ENCODE peak calls at places on chromosomes 16 and 17, in nine cellular contexts. One of them, this sample, is unnamed.

GRCh38 chr16:12002447-12003006 is 26.0 kb downstream of the SNX29 start:
- DNase-seq in brain microvascular endothelial cell: peak; percentile 51
- DNase-seq in transverse colon: no peak
- DNase-seq in ovary: peak; percentile 25
- DNase-seq in stomach: no peak
- DNase-seq in HFFc6: peak; percentile 18
- DNase-seq in uterus: peak; percentile 15
- DNase-seq in HL-60: no peak
- DNase-seq in left lung: no peak
- DNase-seq in this sample: no peak

GRCh38 chr16:49498241-49499017 is 124.8 kb downstream of the C16orf78 start:
- DNase-seq in brain microvascular endothelial cell: no peak
- DNase-seq in transverse colon: no peak
- DNase-seq in left lung: no peak
- DNase-seq in ovary: no peak
- DNase-seq in HL-60: no peak
- DNase-seq in stomach: peak; percentile 1
- DNase-seq in uterus: no peak
- DNase-seq in HFFc6: no peak
- DNase-seq in this sample: no peak

GRCh38 chr17:81434079-81434478 is 38.8 kb downstream of the BAHCC1 start:
- DNase-seq in HFFc6: no peak
- DNase-seq in left lung: no peak
- DNase-seq in HL-60: no peak
- DNase-seq in uterus: peak; percentile 51
- DNase-seq in brain microvascular endothelial cell: no peak
- DNase-seq in stomach: peak; percentile 70
- DNase-seq in ovary: no peak
- DNase-seq in transverse colon: no peak
- DNase-seq in this sample: no peak

GRCh38 chr16:14548933-14549788 is 80.9 kb downstream of the PARN start:
- DNase-seq in brain microvascular endothelial cell: no peak
- DNase-seq in uterus: no peak
- DNase-seq in transverse colon: no peak
- DNase-seq in stomach: no peak
- DNase-seq in ovary: no peak
- DNase-seq in HFFc6: no peak
- DNase-seq in HL-60: no peak
- DNase-seq in left lung: no peak
- DNase-seq in this sample: no peak

GRCh38 chr17:19457046-19457445 is 46.0 kb downstream of the RNF112 start:
- DNase-seq in brain microvascular endothelial cell: no peak
- DNase-seq in left lung: no peak
- DNase-seq in transverse colon: no peak
- DNase-seq in HFFc6: no peak
- DNase-seq in ovary: no peak
- DNase-seq in uterus: no peak
- DNase-seq in stomach: no peak
- DNase-seq in HL-60: no peak
- DNase-seq in this sample: no peak

GRCh38 chr17:259341-259976 is 78.0 kb upstream of the DOC2B start:
- DNase-seq in HFFc6: no peak
- DNase-seq in left lung: no peak
- DNase-seq in uterus: peak; percentile 10
- DNase-seq in stomach: peak; percentile 10
- DNase-seq in transverse colon: no peak
- DNase-seq in ovary: no peak
- DNase-seq in brain microvascular endothelial cell: no peak
- DNase-seq in HL-60: no peak
- DNase-seq in this sample: no peak

GRCh38 chr16:52450241-52450640 is 96.7 kb downstream of the TOX3 start:
- DNase-seq in transverse colon: no peak
- DNase-seq in ovary: no peak
- DNase-seq in stomach: no peak
- DNase-seq in left lung: peak; percentile 45
- DNase-seq in HL-60: no peak
- DNase-seq in brain microvascular endothelial cell: no peak
- DNase-seq in HFFc6: no peak
- DNase-seq in uterus: no peak
- DNase-seq in this sample: no peak

GRCh38 chr17:57256708-57257112 is 387 bp downstream of the MSI2 start:
- DNase-seq in left lung: no peak
- DNase-seq in HFFc6: no peak
- DNase-seq in brain microvascular endothelial cell: no peak
- DNase-seq in transverse colon: peak; percentile 34
- DNase-seq in stomach: no peak
- DNase-seq in ovary: peak; percentile 48
- DNase-seq in uterus: peak; percentile 49
- DNase-seq in HL-60: no peak
- DNase-seq in this sample: no peak

GRCh38 chr17:78890111-78890897 is 12.7 kb downstream of the CEP295NL start:
- DNase-seq in stomach: peak; percentile 62
- DNase-seq in left lung: peak; percentile 95
- DNase-seq in HFFc6: no peak
- DNase-seq in HL-60: peak; percentile 92
- DNase-seq in brain microvascular endothelial cell: no peak
- DNase-seq in transverse colon: peak; percentile 75
- DNase-seq in ovary: no peak
- DNase-seq in uterus: no peak
- DNase-seq in this sample: no peak

GRCh38 chr17:5138616-5139453 is 23.0 kb downstream of the USP6 start:
- DNase-seq in HL-60: no peak
- DNase-seq in HFFc6: no peak
- DNase-seq in ovary: no peak
- DNase-seq in stomach: no peak
- DNase-seq in brain microvascular endothelial cell: no peak
- DNase-seq in uterus: no peak
- DNase-seq in left lung: no peak
- DNase-seq in transverse colon: no peak
- DNase-seq in this sample: no peak
- TF ChIP-seq CTCF in HL-60: no peak
- TF ChIP-seq CTCF in HFFc6: no peak
- TF ChIP-seq CTCF in ovary: no peak
- TF ChIP-seq CTCF in stomach: no peak
- TF ChIP-seq CTCF in brain microvascular endothelial cell: no peak
- TF ChIP-seq CTCF in uterus: no peak
- TF ChIP-seq CTCF in left lung: no peak
- TF ChIP-seq CTCF in transverse colon: no peak
- TF ChIP-seq CTCF in this sample: no peak

GRCh38 chr16:89388536-89388935 is 101.8 kb downstream of the ANKRD11 start:
- DNase-seq in HFFc6: no peak
- DNase-seq in HL-60: no peak
- DNase-seq in left lung: no peak
- DNase-seq in ovary: no peak
- DNase-seq in uterus: no peak
- DNase-seq in stomach: no peak
- DNase-seq in brain microvascular endothelial cell: no peak
- DNase-seq in transverse colon: no peak
- DNase-seq in this sample: no peak
- TF ChIP-seq CTCF in HFFc6: no peak
- TF ChIP-seq CTCF in HL-60: no peak
- TF ChIP-seq CTCF in left lung: no peak
- TF ChIP-seq CTCF in ovary: no peak
- TF ChIP-seq CTCF in uterus: no peak
- TF ChIP-seq CTCF in stomach: no peak
- TF ChIP-seq CTCF in brain microvascular endothelial cell: no peak
- TF ChIP-seq CTCF in transverse colon: no peak
- TF ChIP-seq CTCF in this sample: no peak

GRCh38 chr17:36149296-36149820 is 27.1 kb downstream of the TBC1D3B start:
- DNase-seq in uterus: peak; percentile 15
- DNase-seq in stomach: no peak
- DNase-seq in transverse colon: no peak
- DNase-seq in brain microvascular endothelial cell: peak; percentile 67
- DNase-seq in HFFc6: peak; percentile 32
- DNase-seq in ovary: peak; percentile 28
- DNase-seq in HL-60: peak; percentile 27
- DNase-seq in left lung: no peak
- DNase-seq in this sample: no peak
- TF ChIP-seq CTCF in uterus: no peak
- TF ChIP-seq CTCF in stomach: no peak
- TF ChIP-seq CTCF in transverse colon: no peak
- TF ChIP-seq CTCF in brain microvascular endothelial cell: no peak
- TF ChIP-seq CTCF in HFFc6: peak; percentile 67
- TF ChIP-seq CTCF in ovary: no peak
- TF ChIP-seq CTCF in HL-60: no peak
- TF ChIP-seq CTCF in left lung: no peak
- TF ChIP-seq CTCF in this sample: no peak

DNA sequence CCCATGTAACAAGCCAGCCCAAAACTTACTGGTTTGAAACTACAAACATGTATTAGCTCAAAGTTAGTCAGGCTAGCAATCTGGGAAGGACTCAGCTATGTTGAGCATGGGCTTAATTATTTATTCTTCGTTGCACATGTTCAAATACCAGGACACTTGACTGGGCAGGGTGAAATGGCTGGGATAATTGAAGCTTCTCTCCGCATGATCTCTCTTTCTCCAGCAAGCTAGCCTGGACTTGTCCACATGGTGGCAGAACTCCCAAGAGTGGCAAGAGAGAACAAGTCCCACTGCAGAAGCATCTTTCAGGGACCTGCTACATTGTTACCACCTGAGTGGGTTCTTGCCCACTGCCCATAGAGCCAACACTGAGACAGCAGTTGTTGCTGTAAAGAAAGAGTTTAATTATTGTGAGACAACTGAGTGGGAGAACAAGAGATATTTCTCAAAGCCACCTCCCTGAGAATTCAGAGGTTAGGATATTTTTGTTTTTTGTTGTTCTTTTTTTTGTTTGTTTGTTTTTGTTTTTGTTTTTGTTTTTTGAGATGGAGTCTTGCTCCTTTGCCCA is 16.8 kb upstream of the ATF7IP2 start:
- DNase-seq in HL-60: no peak
- DNase-seq in brain microvascular endothelial cell: no peak
- DNase-seq in left lung: no peak
- DNase-seq in uterus: no peak
- DNase-seq in HFFc6: no peak
- DNase-seq in stomach: no peak
- DNase-seq in transverse colon: no peak
- DNase-seq in ovary: no peak
- DNase-seq in this sample: no peak
- TF ChIP-seq CTCF in HL-60: no peak
- TF ChIP-seq CTCF in brain microvascular endothelial cell: peak; percentile 17
- TF ChIP-seq CTCF in left lung: no peak
- TF ChIP-seq CTCF in uterus: no peak
- TF ChIP-seq CTCF in HFFc6: no peak
- TF ChIP-seq CTCF in stomach: no peak
- TF ChIP-seq CTCF in transverse colon: no peak
- TF ChIP-seq CTCF in ovary: no peak
- TF ChIP-seq CTCF in this sample: no peak

DNA sequence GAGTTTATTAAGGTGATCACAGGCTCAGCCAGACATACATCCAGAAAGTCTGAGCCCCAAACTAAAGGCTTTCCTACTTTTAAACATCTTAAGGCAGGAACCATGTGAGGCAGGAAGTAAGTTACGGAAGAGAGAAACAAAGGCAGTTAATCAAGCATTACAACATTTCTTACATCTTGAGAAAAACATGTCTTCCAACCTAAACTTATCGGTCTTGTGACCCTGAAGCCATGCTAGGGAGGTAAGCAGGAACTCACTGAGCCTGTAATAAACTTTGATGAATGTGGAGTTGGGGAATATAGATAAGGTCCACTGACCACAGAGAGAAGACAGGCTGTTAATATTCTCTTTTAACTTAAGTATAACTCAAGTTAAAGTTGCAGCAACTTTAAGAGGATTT is 3.5 kb upstream of the ACSM3 start:
- DNase-seq in transverse colon: no peak
- DNase-seq in brain microvascular endothelial cell: no peak
- DNase-seq in uterus: no peak
- DNase-seq in ovary: no peak
- DNase-seq in left lung: no peak
- DNase-seq in HFFc6: no peak
- DNase-seq in stomach: no peak
- DNase-seq in HL-60: no peak
- DNase-seq in this sample: no peak
- TF ChIP-seq CTCF in transverse colon: no peak
- TF ChIP-seq CTCF in brain microvascular endothelial cell: no peak
- TF ChIP-seq CTCF in uterus: no peak
- TF ChIP-seq CTCF in ovary: no peak
- TF ChIP-seq CTCF in left lung: no peak
- TF ChIP-seq CTCF in HFFc6: no peak
- TF ChIP-seq CTCF in stomach: no peak
- TF ChIP-seq CTCF in HL-60: no peak
- TF ChIP-seq CTCF in this sample: no peak

GRCh38 chr17:6430769-6431168 is 4.2 kb downstream of the AIPL1 start:
- DNase-seq in uterus: no peak
- DNase-seq in HL-60: no peak
- DNase-seq in stomach: no peak
- DNase-seq in transverse colon: no peak
- DNase-seq in HFFc6: no peak
- DNase-seq in left lung: no peak
- DNase-seq in ovary: no peak
- DNase-seq in brain microvascular endothelial cell: no peak
- DNase-seq in this sample: no peak
- TF ChIP-seq CTCF in uterus: no peak
- TF ChIP-seq CTCF in HL-60: no peak
- TF ChIP-seq CTCF in stomach: no peak
- TF ChIP-seq CTCF in transverse colon: no peak
- TF ChIP-seq CTCF in HFFc6: peak; percentile 75
- TF ChIP-seq CTCF in left lung: no peak
- TF ChIP-seq CTCF in ovary: no peak
- TF ChIP-seq CTCF in brain microvascular endothelial cell: peak; percentile 53
- TF ChIP-seq CTCF in this sample: peak; percentile 69

GRCh38 chr16:19563377-19563776 is 7.9 kb downstream of the VPS35L start:
- DNase-seq in ovary: no peak
- DNase-seq in uterus: no peak
- DNase-seq in transverse colon: no peak
- DNase-seq in stomach: no peak
- DNase-seq in left lung: no peak
- DNase-seq in brain microvascular endothelial cell: no peak
- DNase-seq in HFFc6: no peak
- DNase-seq in HL-60: no peak
- DNase-seq in this sample: no peak

GRCh38 chr16:19566362-19566761 is 10.9 kb downstream of the VPS35L start:
- DNase-seq in left lung: no peak
- DNase-seq in HFFc6: no peak
- DNase-seq in stomach: no peak
- DNase-seq in ovary: no peak
- DNase-seq in brain microvascular endothelial cell: no peak
- DNase-seq in uterus: no peak
- DNase-seq in transverse colon: no peak
- DNase-seq in HL-60: no peak
- DNase-seq in this sample: no peak

GRCh38 chr16:19567560-19567959 is 12.1 kb downstream of the VPS35L start:
- DNase-seq in uterus: no peak
- DNase-seq in left lung: no peak
- DNase-seq in brain microvascular endothelial cell: no peak
- DNase-seq in HFFc6: no peak
- DNase-seq in stomach: no peak
- DNase-seq in transverse colon: no peak
- DNase-seq in ovary: no peak
- DNase-seq in HL-60: no peak
- DNase-seq in this sample: peak; percentile 51
- TF ChIP-seq CTCF in uterus: no peak
- TF ChIP-seq CTCF in left lung: no peak
- TF ChIP-seq CTCF in brain microvascular endothelial cell: no peak
- TF ChIP-seq CTCF in HFFc6: no peak
- TF ChIP-seq CTCF in stomach: no peak
- TF ChIP-seq CTCF in transverse colon: no peak
- TF ChIP-seq CTCF in ovary: no peak
- TF ChIP-seq CTCF in HL-60: no peak
- TF ChIP-seq CTCF in this sample: no peak

This sample was measured in type B pancreatic cell.